ENCODE peak calls at places on chromosomes 16 and 17, in eight cellular contexts. T, B, E, D, L, Q, X and J are unnamed samples.

GRCh38 chr16:30677931-30678585 is 19.8 kb downstream of the FBRS start:
- DNase-seq in L (no peak), T (no peak), D (no peak), B (peak), E (no peak), Q (no peak), X (no peak), J (no peak)

GRCh38 chr17:47878203-47879027 is 17.6 kb upstream of the SP2 start:
- DNase-seq in T (no peak), E (no peak), Q (no peak), X (no peak), L (no peak), B (no peak), D (no peak), J (no peak)

GRCh38 chr16:53775821-53776431 is 72.0 kb downstream of the FTO start:
- DNase-seq in T (peak), E (no peak), X (peak), Q (peak), D (peak), L (peak), B (peak), J (peak)

GRCh38 chr17:28008526-28008925 is 34.0 kb upstream of the NLK start:
- DNase-seq in L (peak), E (no peak), B (peak), Q (peak), T (no peak), D (peak), X (peak), J (peak)

GRCh38 chr17:28545787-28546415 is 6.5 kb downstream of the UNC119 start:
- DNase-seq in D (no peak), L (peak), X (no peak), Q (no peak), E (no peak), T (no peak), B (no peak), J (no peak)

GRCh38 chr17:5555254-5555653 is 29.1 kb downstream of the NLRP1 start:
- DNase-seq in D (no peak), L (no peak), T (peak), B (no peak), Q (no peak), E (no peak), X (no peak), J (peak)

GRCh38 chr16:27318399-27319256 is 4.9 kb downstream of the IL4R start:
- DNase-seq in Q (no peak), D (no peak), X (no peak), E (peak), L (no peak), B (no peak), T (no peak), J (no peak)

GRCh38 chr17:48053758-48054237 is 5.6 kb downstream of the NFE2L1 start:
- DNase-seq in T (no peak), D (no peak), B (peak), E (no peak), L (no peak), X (no peak), Q (no peak), J (no peak)

GRCh38 chr16:85210423-85211169 is 98.3 kb upstream of the CIBAR2 start:
- DNase-seq in E (no peak), B (no peak), L (no peak), D (no peak), Q (peak), X (no peak), T (no peak), J (no peak)
- H3K4me3 ChIP-seq in E (no peak), B (no peak), L (no peak), D (no peak), Q (no peak), X (no peak), T (no peak), J (no peak)

GRCh38 chr17:76784926-76785325 is 47.0 kb downstream of the MFSD11 start:
- DNase-seq in D (no peak), X (no peak), E (no peak), Q (no peak), B (no peak), T (no peak), L (no peak), J (no peak)

GRCh38 chr17:76781056-76781982 is 43.4 kb downstream of the MFSD11 start:
- DNase-seq in D (no peak), Q (no peak), L (peak), X (no peak), B (no peak), E (no peak), T (no peak), J (no peak)

GRCh38 chr17:76783146-76783545 is 45.2 kb downstream of the MFSD11 start:
- DNase-seq in B (no peak), L (no peak), D (no peak), Q (no peak), E (no peak), X (no peak), T (no peak), J (no peak)
- H3K4me3 ChIP-seq in B (no peak), L (no peak), D (no peak), Q (no peak), E (no peak), X (no peak), T (no peak), J (no peak)

GRCh38 chr17:948284-948852 is 31.2 kb downstream of the NXN start:
- DNase-seq in Q (no peak), D (no peak), B (peak), T (no peak), E (no peak), X (no peak), L (no peak), J (no peak)

GRCh38 chr17:953767-954166 is 25.8 kb downstream of the NXN start:
- DNase-seq in B (no peak), D (no peak), Q (no peak), L (no peak), X (no peak), E (no peak), T (no peak), J (no peak)

GRCh38 chr17:946510-947236 is 32.9 kb downstream of the NXN start:
- DNase-seq in D (no peak), X (no peak), Q (no peak), T (no peak), L (no peak), B (no peak), E (no peak), J (no peak)

GRCh38 chr17:951388-952132 is 28.0 kb downstream of the NXN start:
- DNase-seq in E (peak), B (peak), L (no peak), X (no peak), T (no peak), D (no peak), Q (peak), J (no peak)

GRCh38 chr17:949623-950338 is 29.8 kb downstream of the NXN start:
- DNase-seq in E (no peak), T (no peak), Q (no peak), D (no peak), L (peak), B (peak), X (no peak), J (no peak)
- H3K4me3 ChIP-seq in E (no peak), T (no peak), Q (no peak), D (no peak), L (no peak), B (peak), X (no peak), J (no peak)

DNA sequence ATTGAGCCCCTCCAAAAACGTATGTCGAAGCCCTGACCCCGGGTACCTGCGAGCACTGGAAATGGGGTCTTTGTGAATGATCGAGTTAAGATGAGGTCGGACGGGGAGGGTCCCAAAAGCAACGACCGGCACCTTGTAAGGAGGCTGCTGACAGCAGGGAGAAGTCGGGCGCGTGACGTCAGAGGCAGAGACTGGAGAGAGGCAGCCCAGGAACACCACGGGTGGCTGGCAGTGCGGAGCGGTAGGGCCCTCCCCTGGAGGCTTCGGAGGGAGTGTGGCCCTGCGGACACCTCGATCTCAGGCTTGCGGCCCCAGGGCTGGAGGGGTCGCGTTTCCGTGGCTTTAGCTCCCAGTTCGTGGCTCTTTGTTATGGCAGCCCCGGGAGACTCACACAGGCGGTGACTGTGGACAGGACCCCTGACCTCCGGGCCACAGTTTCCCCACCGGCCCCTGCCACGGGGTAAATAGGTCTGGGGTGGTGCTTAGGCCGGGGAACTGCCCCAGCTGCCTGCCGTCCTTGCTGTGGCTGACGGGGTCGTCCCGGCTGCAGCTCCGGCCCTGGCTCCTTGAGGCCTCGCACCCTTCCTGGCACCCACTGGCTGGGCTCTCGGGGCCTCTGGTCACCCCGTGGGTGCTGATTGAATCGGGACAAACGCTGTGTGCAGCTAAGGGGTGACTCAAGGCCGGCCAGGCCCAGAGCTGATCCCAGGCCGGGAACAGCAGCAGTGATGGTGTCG is 10.6 kb upstream of the SSTR5 start:
- DNase-seq in E (no peak), Q (no peak), X (no peak), D (no peak), L (no peak), T (no peak), B (no peak), J (no peak)
- H3K4me3 ChIP-seq in E (no peak), Q (no peak), X (no peak), D (no peak), L (no peak), T (no peak), B (no peak), J (no peak)

GRCh38 chr17:71320009-71320796 is 800.6 kb upstream of the SOX9 start:
- DNase-seq in B (no peak), E (no peak), D (no peak), Q (no peak), X (peak), L (no peak), T (no peak), J (no peak)

GRCh38 chr17:71316498-71316897 is 804.3 kb upstream of the SOX9 start:
- DNase-seq in E (no peak), X (no peak), B (no peak), T (no peak), L (no peak), D (no peak), Q (no peak), J (no peak)

GRCh38 chr17:71313866-71314265 is 807.0 kb upstream of the SOX9 start:
- DNase-seq in E (no peak), D (no peak), Q (no peak), T (no peak), L (no peak), B (no peak), X (no peak), J (no peak)

GRCh38 chr17:71315568-71315967 is 805.3 kb upstream of the SOX9 start:
- DNase-seq in B (no peak), Q (no peak), D (no peak), E (no peak), T (no peak), X (no peak), L (no peak), J (no peak)
- H3K4me3 ChIP-seq in B (no peak), Q (no peak), D (no peak), E (no peak), T (no peak), X (no peak), L (no peak), J (no peak)

DNA sequence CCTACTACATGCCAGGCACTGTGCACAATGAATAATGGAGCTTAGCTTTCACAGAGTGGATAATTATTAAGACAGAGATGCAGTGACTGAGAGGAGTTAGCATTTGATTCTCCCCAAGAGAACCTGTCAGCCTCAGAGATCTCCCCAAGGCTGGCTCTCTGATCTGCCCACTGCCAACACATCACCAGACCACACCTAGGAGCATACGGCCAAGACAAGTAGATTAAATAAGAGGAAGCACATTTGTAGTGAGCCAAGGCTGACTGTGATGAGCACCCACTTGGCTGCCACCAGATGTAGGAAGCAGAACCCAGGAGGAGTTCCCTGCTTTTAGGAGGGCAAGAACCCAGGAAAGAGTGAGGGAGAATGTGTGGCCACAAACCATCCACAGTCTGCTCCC is 130.1 kb downstream of the SPACA3 start:
- DNase-seq in T (no peak), D (no peak), L (no peak), X (no peak), E (no peak), Q (no peak), B (no peak), J (no peak)
- H3K4me3 ChIP-seq in T (no peak), D (no peak), L (no peak), X (no peak), E (no peak), Q (no peak), B (no peak), J (no peak)

DNA sequence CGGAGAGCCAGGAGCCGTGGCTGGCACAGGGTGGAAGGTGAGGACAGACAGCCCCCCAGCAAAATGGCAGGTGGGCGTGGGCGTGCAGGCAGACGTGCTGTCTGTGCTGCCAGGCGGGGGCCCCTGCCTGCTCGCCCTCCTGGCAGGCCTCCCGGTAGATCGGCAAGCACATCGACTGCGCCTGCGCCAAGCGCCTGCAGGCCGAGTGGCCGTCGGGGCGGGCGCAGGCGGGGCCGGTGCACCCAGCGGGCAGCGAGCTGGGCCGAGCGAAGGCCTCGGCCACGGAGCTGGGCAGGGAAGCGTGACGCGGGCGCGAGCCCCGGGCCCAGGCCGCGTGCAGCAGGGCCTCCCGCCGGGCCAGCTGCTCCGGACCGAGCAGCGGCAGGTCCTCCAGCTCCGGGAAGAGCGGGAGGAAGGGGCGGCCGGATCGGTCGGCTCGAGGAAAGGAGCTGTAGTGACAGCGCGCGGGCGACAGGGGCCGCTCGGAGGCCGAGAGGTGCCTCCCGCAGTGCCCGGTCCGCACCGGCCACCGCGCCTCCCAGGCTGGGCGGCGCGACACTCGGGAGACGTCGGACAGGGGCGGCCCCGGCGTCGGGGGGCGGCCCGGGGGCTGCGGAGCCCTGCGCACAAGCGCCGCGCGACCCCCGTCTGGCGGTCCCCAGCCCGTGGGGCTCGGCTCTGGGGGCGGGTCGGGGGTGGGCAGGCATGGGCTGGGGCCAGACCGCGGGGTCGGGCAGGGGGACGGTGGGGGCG is 16.9 kb downstream of the GRIN2C start:
- DNase-seq in X (peak), E (no peak), Q (peak), D (peak), T (no peak), B (peak), L (peak), J (no peak)
- H3K4me3 ChIP-seq in X (no peak), E (peak), Q (peak), D (peak), T (peak), B (peak), L (peak), J (peak)

GRCh38 chr17:80427366-80428282 is 12.7 kb downstream of the ENDOV start:
- DNase-seq in E (peak), B (peak), Q (no peak), D (no peak), T (no peak), L (no peak), X (no peak), J (no peak)

GRCh38 chr17:80429356-80430275 is 14.6 kb downstream of the ENDOV start:
- DNase-seq in B (no peak), T (no peak), X (no peak), E (peak), Q (no peak), L (no peak), D (no peak), J (no peak)

GRCh38 chr17:80426671-80427326 is 11.8 kb downstream of the ENDOV start:
- DNase-seq in B (peak), Q (peak), X (peak), E (peak), D (peak), T (no peak), L (peak), J (no peak)

GRCh38 chr17:80428796-80429195 is 13.8 kb downstream of the ENDOV start:
- DNase-seq in Q (no peak), X (no peak), E (peak), B (no peak), L (no peak), D (no peak), T (no peak), J (no peak)

DNA sequence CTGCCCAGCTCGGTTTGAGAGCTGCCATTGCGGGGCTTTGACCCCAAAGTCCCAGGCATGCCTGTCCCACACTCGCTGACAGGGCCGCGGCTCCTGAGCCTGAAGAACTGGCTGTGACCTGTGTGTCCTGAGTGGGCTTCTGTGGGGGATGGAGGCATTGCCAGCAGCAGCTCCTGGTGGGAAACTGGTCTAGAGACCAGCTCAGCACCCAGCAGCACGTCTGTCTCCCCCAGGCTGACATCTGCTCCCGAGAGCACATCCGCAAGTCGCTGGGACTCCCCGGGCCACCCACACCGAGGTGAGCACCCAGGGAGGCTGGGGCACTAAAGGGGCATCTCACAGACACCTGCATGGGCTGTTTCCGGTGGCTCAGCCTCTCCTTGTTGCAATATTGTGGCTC is 13.4 kb downstream of the ENDOV start:
- DNase-seq in D (no peak), Q (no peak), B (no peak), L (no peak), X (no peak), T (no peak), E (peak), J (no peak)
- H3K4me3 ChIP-seq in D (no peak), Q (no peak), B (no peak), L (no peak), X (no peak), T (no peak), E (no peak), J (no peak)

GRCh38 chr16:57479043-57479421 is 7.3 kb downstream of the DOK4 start:
- DNase-seq in T (no peak), E (no peak), D (no peak), X (no peak), L (no peak), Q (no peak), B (no peak), J (no peak)

GRCh38 chr16:57480754-57481230 is 5.5 kb downstream of the DOK4 start:
- DNase-seq in X (no peak), B (no peak), D (no peak), E (no peak), Q (no peak), L (no peak), T (no peak), J (no peak)

GRCh38 chr16:57480127-57480753 is 6.1 kb downstream of the DOK4 start:
- DNase-seq in T (no peak), E (no peak), L (no peak), B (no peak), X (peak), D (peak), Q (no peak), J (no peak)

GRCh38 chr16:57478396-57479024 is 7.8 kb downstream of the DOK4 start:
- DNase-seq in B (no peak), X (no peak), E (no peak), L (no peak), D (no peak), T (no peak), Q (no peak), J (no peak)

DNA sequence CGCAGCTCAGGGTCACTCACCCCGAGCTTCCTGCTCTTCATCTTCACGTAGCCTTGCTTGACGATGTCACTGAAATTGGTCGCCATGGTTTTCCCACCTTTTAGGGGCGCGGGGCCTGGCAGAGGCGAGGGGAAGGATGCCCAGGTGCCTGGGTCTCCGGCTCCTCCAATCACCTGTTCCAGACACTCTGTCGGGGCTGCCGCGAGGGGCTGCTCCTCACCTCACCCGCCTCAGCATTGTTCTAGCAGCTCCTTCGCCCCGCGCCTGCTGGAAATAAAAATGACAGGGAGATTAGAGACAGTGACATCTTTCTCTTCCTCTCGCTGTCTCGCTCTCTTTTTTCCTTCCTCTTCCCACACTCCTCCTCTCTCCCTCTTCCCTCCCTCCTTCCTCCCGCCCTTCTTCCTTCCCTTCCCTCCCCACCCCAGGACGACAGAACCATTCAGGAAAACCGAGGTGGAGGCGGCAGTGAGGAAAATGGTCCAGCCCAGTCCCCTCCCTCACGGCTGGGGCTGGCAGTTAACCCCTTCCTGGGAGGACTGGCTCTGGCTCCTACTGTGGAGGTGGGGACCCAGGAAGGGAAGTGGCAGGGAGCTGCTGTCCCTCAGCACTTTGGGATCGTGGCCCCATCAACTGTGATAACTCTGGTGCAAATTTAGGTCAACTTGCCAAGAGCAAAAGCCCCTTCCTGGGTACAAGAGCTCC is 6.7 kb downstream of the DOK4 start:
- DNase-seq in E (no peak), X (peak), B (peak), Q (no peak), L (peak), T (no peak), D (peak), J (no peak)
- H3K4me3 ChIP-seq in E (no peak), X (no peak), B (peak), Q (no peak), L (peak), T (peak), D (peak), J (peak)

DNA sequence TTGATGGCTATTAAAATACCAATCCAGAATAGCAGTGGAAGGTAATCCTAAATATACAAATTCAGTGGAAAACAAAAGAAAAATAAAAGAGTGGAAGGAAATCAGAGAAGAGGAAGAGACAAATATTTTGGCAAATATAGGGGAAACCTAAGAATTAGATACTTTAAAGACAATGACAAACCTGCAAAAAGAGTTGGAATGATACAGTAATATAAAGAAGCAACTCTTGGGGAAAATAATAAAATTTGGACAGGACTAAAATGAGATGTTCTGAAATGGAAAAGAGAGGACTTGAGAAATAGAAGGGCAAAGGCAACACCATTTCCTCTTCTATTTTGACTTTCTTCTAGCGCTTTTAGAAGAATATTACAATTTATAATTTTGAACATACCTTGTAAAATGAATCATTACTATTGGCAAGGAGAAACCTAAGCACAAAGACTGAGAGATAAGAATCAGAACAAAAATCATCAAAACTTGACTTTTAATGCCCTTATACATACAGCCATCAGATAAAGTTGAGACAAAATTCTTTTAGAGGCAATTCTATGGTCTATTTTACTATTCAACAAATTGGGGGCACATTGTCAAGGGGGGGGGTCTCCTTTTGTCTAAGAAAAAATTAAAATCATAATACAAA is 5.2 kb downstream of the RNF43 start:
- DNase-seq in X (no peak), B (no peak), T (no peak), L (no peak), Q (no peak), D (no peak), E (no peak), J (no peak)
- H3K4me3 ChIP-seq in X (no peak), B (no peak), T (no peak), L (no peak), Q (peak), D (no peak), E (no peak), J (no peak)